ENCODE peak calls at places on chromosomes 6 and 20, in four cellular contexts. One of them, this sample, is unnamed. For H3K9me3, the result is how much of the 10 kb centered on the place peaks cover.

GRCh38 chr20:18524646-18525045 is 16.9 kb downstream of the SEC23B start:
- DNase-seq in fibroblast of lung: peak
- DNase-seq in T-helper 17 cell: no peak
- DNase-seq in GM23248: peak
- DNase-seq in this sample: no peak

GRCh38 chr6:82166493-82166892 is 81.1 kb downstream of the IBTK start:
- DNase-seq in GM23248: no peak
- DNase-seq in T-helper 17 cell: no peak
- DNase-seq in fibroblast of lung: no peak
- DNase-seq in this sample: no peak

GRCh38 chr6:119713903-119714302 is 364.3 kb upstream of the MAN1A1 start:
- DNase-seq in GM23248: no peak
- DNase-seq in T-helper 17 cell: no peak
- DNase-seq in fibroblast of lung: no peak
- DNase-seq in this sample: no peak

GRCh38 chr6:159217595-159218275 is 48.5 kb downstream of the FNDC1 start:
- DNase-seq in GM23248: peak
- DNase-seq in T-helper 17 cell: no peak
- DNase-seq in fibroblast of lung: peak
- DNase-seq in this sample: no peak

GRCh38 chr6:33592595-33593413 is 12.7 kb upstream of the BAK1 start:
- DNase-seq in GM23248: no peak
- DNase-seq in fibroblast of lung: no peak
- DNase-seq in T-helper 17 cell: peak
- DNase-seq in this sample: peak

GRCh38 chr20:24873015-24873620 is 76.0 kb upstream of the CST7 start:
- DNase-seq in fibroblast of lung: no peak
- DNase-seq in GM23248: no peak
- DNase-seq in T-helper 17 cell: no peak
- DNase-seq in this sample: no peak

GRCh38 chr6:99349620-99350141 is at the start of gene FAXC:
- DNase-seq in GM23248: peak
- DNase-seq in T-helper 17 cell: no peak
- DNase-seq in fibroblast of lung: peak
- DNase-seq in this sample: no peak

GRCh38 chr20:32674362-32674789 is 635 bp upstream of the C20orf203 start:
- DNase-seq in GM23248: peak
- DNase-seq in T-helper 17 cell: peak
- DNase-seq in fibroblast of lung: peak
- DNase-seq in this sample: peak

GRCh38 chr20:22762576-22763256 is 178.3 kb upstream of the FOXA2 start:
- DNase-seq in fibroblast of lung: no peak
- DNase-seq in T-helper 17 cell: no peak
- DNase-seq in GM23248: no peak
- DNase-seq in this sample: no peak

GRCh38 chr6:117204903-117205302 is 60.5 kb upstream of the VGLL2 start:
- DNase-seq in GM23248: no peak
- DNase-seq in fibroblast of lung: no peak
- DNase-seq in T-helper 17 cell: no peak
- DNase-seq in this sample: no peak

GRCh38 chr6:89501239-89501638 is 68.3 kb downstream of the ANKRD6 start:
- DNase-seq in T-helper 17 cell: no peak
- DNase-seq in fibroblast of lung: no peak
- DNase-seq in GM23248: no peak
- DNase-seq in this sample: no peak

GRCh38 chr6:23202207-23202606 is 632.8 kb downstream of the HDGFL1 start:
- DNase-seq in T-helper 17 cell: no peak
- DNase-seq in fibroblast of lung: no peak
- DNase-seq in GM23248: no peak
- DNase-seq in this sample: no peak

GRCh38 chr6:43517503-43518357 is 841 bp downstream of the POLR1C start:
- DNase-seq in T-helper 17 cell: no peak
- DNase-seq in GM23248: peak
- DNase-seq in fibroblast of lung: no peak
- DNase-seq in this sample: no peak

GRCh38 chr6:35300848-35301247 is 3.2 kb downstream of the DEF6 start:
- DNase-seq in T-helper 17 cell: peak
- DNase-seq in GM23248: no peak
- DNase-seq in fibroblast of lung: no peak
- DNase-seq in this sample: peak

GRCh38 chr6:24495516-24495847 is 713 bp downstream of the ALDH5A1 start:
- DNase-seq in GM23248: peak
- DNase-seq in fibroblast of lung: peak
- DNase-seq in T-helper 17 cell: no peak
- DNase-seq in this sample: peak

GRCh38 chr20:34703573-34704176 is 469 bp upstream of the TP53INP2 start:
- DNase-seq in fibroblast of lung: peak
- DNase-seq in T-helper 17 cell: no peak
- DNase-seq in GM23248: peak
- DNase-seq in this sample: no peak

GRCh38 chr6:137851669-137852068 is 15.4 kb upstream of the TNFAIP3 start:
- DNase-seq in fibroblast of lung: no peak
- DNase-seq in GM23248: no peak
- DNase-seq in T-helper 17 cell: no peak
- DNase-seq in this sample: no peak

GRCh38 chr6:26175428-26176181 is 88.4 kb downstream of the HFE start:
- DNase-seq in T-helper 17 cell: no peak
- DNase-seq in fibroblast of lung: peak
- DNase-seq in GM23248: peak
- DNase-seq in this sample: peak

GRCh38 chr20:61300741-61301140 is 48.7 kb downstream of the CDH4 start:
- DNase-seq in fibroblast of lung: no peak
- DNase-seq in T-helper 17 cell: no peak
- DNase-seq in GM23248: no peak
- DNase-seq in this sample: no peak

GRCh38 chr20:4161447-4162251 is 146.3 kb upstream of the RNF24 start:
- DNase-seq in fibroblast of lung: no peak
- DNase-seq in GM23248: no peak
- DNase-seq in T-helper 17 cell: no peak
- DNase-seq in this sample: no peak

GRCh38 chr20:35302421-35303335 is 10.5 kb upstream of the FAM83C start:
- DNase-seq in fibroblast of lung: peak
- DNase-seq in T-helper 17 cell: no peak
- DNase-seq in GM23248: no peak
- DNase-seq in this sample: no peak

GRCh38 chr6:111484655-111484974 is 1.6 kb upstream of the REV3L start:
- DNase-seq in fibroblast of lung: peak
- DNase-seq in GM23248: peak
- DNase-seq in T-helper 17 cell: no peak
- DNase-seq in this sample: no peak

GRCh38 chr6:63637865-63638445 is 2.4 kb downstream of the PHF3 start:
- DNase-seq in T-helper 17 cell: no peak
- DNase-seq in GM23248: peak
- DNase-seq in fibroblast of lung: peak
- DNase-seq in this sample: no peak

GRCh38 chr20:61940491-61940890 is 125.2 kb downstream of the TAF4 start:
- DNase-seq in GM23248: no peak
- DNase-seq in fibroblast of lung: no peak
- DNase-seq in T-helper 17 cell: no peak
- DNase-seq in this sample: no peak

GRCh38 chr6:57173886-57174510 is 1.9 kb downstream of the BAG2 start:
- DNase-seq in fibroblast of lung: peak
- DNase-seq in T-helper 17 cell: no peak
- DNase-seq in GM23248: peak
- DNase-seq in this sample: no peak

GRCh38 chr6:34583861-34584604 is 27.9 kb upstream of the SPDEF start:
- DNase-seq in T-helper 17 cell: no peak
- DNase-seq in GM23248: no peak
- DNase-seq in fibroblast of lung: no peak
- DNase-seq in this sample: no peak

GRCh38 chr6:167420858-167421766 is 96.2 kb downstream of the TTLL2 start:
- DNase-seq in T-helper 17 cell: no peak
- DNase-seq in fibroblast of lung: no peak
- DNase-seq in GM23248: no peak
- DNase-seq in this sample: no peak

GRCh38 chr6:42257614-42258013 is 40.0 kb upstream of the MRPS10 start:
- DNase-seq in T-helper 17 cell: no peak
- DNase-seq in GM23248: no peak
- DNase-seq in fibroblast of lung: no peak
- DNase-seq in this sample: no peak

GRCh38 chr6:24004062-24004461 is 122.0 kb upstream of the NRSN1 start:
- DNase-seq in GM23248: peak
- DNase-seq in T-helper 17 cell: no peak
- DNase-seq in fibroblast of lung: peak
- DNase-seq in this sample: no peak

GRCh38 chr6:17120019-17120418 is 18.2 kb downstream of the STMND1 start:
- DNase-seq in GM23248: no peak
- DNase-seq in T-helper 17 cell: no peak
- DNase-seq in fibroblast of lung: peak
- DNase-seq in this sample: no peak

GRCh38 chr6:108850669-108851467 is 2.6 kb downstream of the ARMC2 start:
- DNase-seq in T-helper 17 cell: no peak
- DNase-seq in fibroblast of lung: peak
- DNase-seq in GM23248: no peak
- DNase-seq in this sample: no peak

GRCh38 chr20:31472395-31473330 is 2.3 kb downstream of the DEFB124 start:
- DNase-seq in fibroblast of lung: no peak
- DNase-seq in T-helper 17 cell: no peak
- DNase-seq in GM23248: peak
- DNase-seq in this sample: no peak
- H3K9me3 ChIP-seq in fibroblast of lung: under half
- H3K9me3 ChIP-seq in T-helper 17 cell: under half
- H3K9me3 ChIP-seq in GM23248: under half
- H3K9me3 ChIP-seq in this sample: under half

GRCh38 chr6:169930799-169931198 is 179.4 kb downstream of the ERMARD start:
- DNase-seq in T-helper 17 cell: no peak
- DNase-seq in fibroblast of lung: no peak
- DNase-seq in GM23248: no peak
- DNase-seq in this sample: no peak
- H3K9me3 ChIP-seq in T-helper 17 cell: under half
- H3K9me3 ChIP-seq in fibroblast of lung: under half
- H3K9me3 ChIP-seq in GM23248: under half
- H3K9me3 ChIP-seq in this sample: under half

DNA sequence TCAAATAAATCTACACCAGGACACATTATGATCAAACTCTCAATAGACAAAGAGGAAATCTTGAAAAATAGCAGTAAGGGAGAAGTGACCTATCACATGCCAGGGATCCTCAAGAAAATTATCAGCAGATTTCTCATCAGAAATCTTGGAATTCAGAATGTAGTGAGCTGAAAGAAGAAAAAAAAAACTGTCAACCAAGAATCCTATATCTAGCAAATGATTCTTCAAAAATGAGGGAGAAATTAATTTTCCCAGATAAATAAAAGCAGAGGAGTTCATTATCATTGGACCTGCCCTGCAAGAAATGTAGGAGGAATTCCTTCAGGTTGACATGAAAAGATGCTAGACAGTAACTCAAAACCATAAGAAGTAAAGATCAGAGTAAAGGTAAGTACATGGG is 363.6 kb downstream of the TFAP2A start:
- DNase-seq in GM23248: no peak
- DNase-seq in fibroblast of lung: no peak
- DNase-seq in T-helper 17 cell: no peak
- DNase-seq in this sample: no peak
- H3K9me3 ChIP-seq in GM23248: under half
- H3K9me3 ChIP-seq in fibroblast of lung: under half
- H3K9me3 ChIP-seq in T-helper 17 cell: under half
- H3K9me3 ChIP-seq in this sample: under half

GRCh38 chr6:76026101-76026500 is 46.4 kb downstream of the IMPG1 start:
- DNase-seq in T-helper 17 cell: no peak
- DNase-seq in GM23248: no peak
- DNase-seq in fibroblast of lung: peak
- DNase-seq in this sample: no peak
- H3K9me3 ChIP-seq in T-helper 17 cell: under half
- H3K9me3 ChIP-seq in GM23248: under half
- H3K9me3 ChIP-seq in fibroblast of lung: under half
- H3K9me3 ChIP-seq in this sample: under half